ENCODE peak calls at places on chromosomes 16 and 17, in seven cellular contexts. F is GM19239, W is NCI-H1092 treated with DMSO at 0.1 percent for 48 hours, I is aorta, A is anterior cingulate cortex, D is HTR-8/SVneo, V is Daoy. Q is an unnamed sample.
A peak's percentile ranks its signal among the peaks of the same experiment; 100 is the strongest.

GRCh38 chr17:67137026-67137370 is 92.6 kb downstream of the CACNG1 start:
- DNase-seq in F (no peak), W (no peak), I (no peak), A (no peak), D (no peak), V (no peak), Q (no peak)

GRCh38 chr16:88634141-88634993 is 4.0 kb upstream of the IL17C start:
- DNase-seq in F (peak; percentile 79), W (no peak), I (peak; percentile 71), A (no peak), D (no peak), V (peak; percentile 75), Q (peak; percentile 89)

GRCh38 chr17:45308016-45308365 is 8.8 kb downstream of the MAP3K14 start:
- DNase-seq in F (no peak), W (no peak), I (no peak), A (no peak), D (no peak), V (no peak), Q (no peak)

GRCh38 chr16:20675488-20676267 is 21.8 kb downstream of the ACSM1 start:
- DNase-seq in F (peak; percentile 22), W (peak; percentile 70), I (no peak), A (no peak), D (no peak), V (peak; percentile 5), Q (peak; percentile 46)

GRCh38 chr17:39194089-39194984 is 3.1 kb downstream of the CACNB1 start:
- DNase-seq in F (no peak), W (no peak), I (peak; percentile 84), A (peak; percentile 88), D (no peak), V (no peak), Q (no peak)

GRCh38 chr17:28725166-28725659 is 820 bp downstream of the TLCD1 start:
- DNase-seq in F (no peak), W (no peak), I (no peak), A (no peak), D (no peak), V (peak; percentile 71), Q (no peak)

GRCh38 chr16:62665269-62665668 is 629.0 kb upstream of the CDH8 start:
- DNase-seq in F (no peak), W (no peak), I (no peak), A (peak; percentile 48), D (no peak), V (no peak), Q (no peak)

GRCh38 chr17:18246880-18247612 is 11.5 kb downstream of the FLII start:
- DNase-seq in F (peak; percentile 69), W (peak; percentile 3), I (no peak), A (no peak), D (no peak), V (peak; percentile 58), Q (peak; percentile 79)

GRCh38 chr17:77254961-77255741 is 114.4 kb downstream of the SEC14L1 start:
- DNase-seq in F (no peak), W (no peak), I (peak; percentile 79), A (no peak), D (peak; percentile 99), V (peak; percentile 91), Q (no peak)

GRCh38 chr16:89471225-89471624 is 19.1 kb downstream of the ANKRD11 start:
- DNase-seq in F (no peak), W (no peak), I (peak; percentile 20), A (no peak), D (peak; percentile 72), V (no peak), Q (no peak)

GRCh38 chr16:85573696-85574641 is 39.2 kb upstream of the GSE1 start:
- DNase-seq in F (no peak), W (peak; percentile 27), I (peak; percentile 88), A (peak; percentile 65), D (no peak), V (peak; percentile 78), Q (no peak)

GRCh38 chr16:74830646-74831045 is 56.0 kb upstream of the FA2H start:
- DNase-seq in F (no peak), W (no peak), I (no peak), A (no peak), D (peak; percentile 19), V (no peak), Q (no peak)

GRCh38 chr17:56594528-56595418 is 1.3 kb downstream of the NOG start:
- DNase-seq in F (peak; percentile 13), W (no peak), I (no peak), A (no peak), D (peak; percentile 26), V (peak; percentile 53), Q (peak; percentile 59)

GRCh38 chr16:14071576-14072271 is 605 bp downstream of the MRTFB start:
- DNase-seq in F (no peak), W (no peak), I (peak; percentile 65), A (peak; percentile 23), D (no peak), V (no peak), Q (peak; percentile 34)

GRCh38 chr16:57167951-57168350 is 17.9 kb downstream of the PSME3IP1 start:
- DNase-seq in F (no peak), W (peak; percentile 19), I (no peak), A (no peak), D (peak; percentile 59), V (peak; percentile 23), Q (peak; percentile 59)

GRCh38 chr17:72266099-72266852 is 145.5 kb downstream of the SOX9 start:
- DNase-seq in F (no peak), W (peak; percentile 87), I (no peak), A (no peak), D (no peak), V (no peak), Q (no peak)

GRCh38 chr17:44308865-44309264 is 464 bp downstream of the RUNDC3A start:
- DNase-seq in F (no peak), W (no peak), I (no peak), A (peak; percentile 55), D (no peak), V (no peak), Q (no peak)

Q was measured in GM20000.